ENCODE peak calls at places on chromosomes 12 and 14, in five cellular contexts. One of them, this sample, is unnamed.

GRCh38 chr12:123062682-123063426 is 82.4 kb downstream of the ARL6IP4 start:
- DNase-seq in K562: peak
- DNase-seq in GM13976: no peak
- DNase-seq in colonic mucosa: no peak
- DNase-seq in stimulated activated CD4-positive, alpha-beta T cell treated with anti-CD3 and anti-CD28 coated beads, Interleukin-1b, Interleukin-23, amount 100 ng/mL, for 1 hour: no peak
- DNase-seq in this sample: peak

GRCh38 chr12:70351076-70351475 is 15.0 kb upstream of the KCNMB4 start:
- DNase-seq in K562: no peak
- DNase-seq in GM13976: no peak
- DNase-seq in colonic mucosa: no peak
- DNase-seq in stimulated activated CD4-positive, alpha-beta T cell treated with anti-CD3 and anti-CD28 coated beads, Interleukin-1b, Interleukin-23, amount 100 ng/mL, for 1 hour: no peak
- DNase-seq in this sample: no peak

GRCh38 chr12:42684171-42685071 is 94.9 kb upstream of the PRICKLE1 start:
- DNase-seq in K562: no peak
- DNase-seq in GM13976: no peak
- DNase-seq in colonic mucosa: no peak
- DNase-seq in stimulated activated CD4-positive, alpha-beta T cell treated with anti-CD3 and anti-CD28 coated beads, Interleukin-1b, Interleukin-23, amount 100 ng/mL, for 1 hour: no peak
- DNase-seq in this sample: no peak

GRCh38 chr12:31236998-31237637 is 88.8 kb downstream of the SINHCAF start:
- DNase-seq in K562: no peak
- DNase-seq in GM13976: no peak
- DNase-seq in colonic mucosa: peak
- DNase-seq in stimulated activated CD4-positive, alpha-beta T cell treated with anti-CD3 and anti-CD28 coated beads, Interleukin-1b, Interleukin-23, amount 100 ng/mL, for 1 hour: no peak
- DNase-seq in this sample: no peak

GRCh38 chr12:8156845-8157244 is at the start of gene ZNF705A:
- DNase-seq in K562: peak
- DNase-seq in GM13976: no peak
- DNase-seq in colonic mucosa: no peak
- DNase-seq in stimulated activated CD4-positive, alpha-beta T cell treated with anti-CD3 and anti-CD28 coated beads, Interleukin-1b, Interleukin-23, amount 100 ng/mL, for 1 hour: no peak
- DNase-seq in this sample: no peak

GRCh38 chr14:51697848-51698247 is 46.1 kb downstream of the FRMD6 start:
- DNase-seq in K562: no peak
- DNase-seq in GM13976: no peak
- DNase-seq in colonic mucosa: no peak
- DNase-seq in stimulated activated CD4-positive, alpha-beta T cell treated with anti-CD3 and anti-CD28 coated beads, Interleukin-1b, Interleukin-23, amount 100 ng/mL, for 1 hour: no peak
- DNase-seq in this sample: no peak

GRCh38 chr12:2679068-2679815 is 115.5 kb upstream of the FKBP4 start:
- DNase-seq in K562: no peak
- DNase-seq in GM13976: no peak
- DNase-seq in colonic mucosa: no peak
- DNase-seq in stimulated activated CD4-positive, alpha-beta T cell treated with anti-CD3 and anti-CD28 coated beads, Interleukin-1b, Interleukin-23, amount 100 ng/mL, for 1 hour: no peak
- DNase-seq in this sample: no peak

GRCh38 chr14:28879571-28879970 is 113.0 kb downstream of the FOXG1 start:
- DNase-seq in K562: no peak
- DNase-seq in GM13976: no peak
- DNase-seq in colonic mucosa: no peak
- DNase-seq in stimulated activated CD4-positive, alpha-beta T cell treated with anti-CD3 and anti-CD28 coated beads, Interleukin-1b, Interleukin-23, amount 100 ng/mL, for 1 hour: no peak
- DNase-seq in this sample: no peak

GRCh38 chr14:55718551-55718950 is 138.5 kb downstream of the KTN1 start:
- DNase-seq in K562: no peak
- DNase-seq in GM13976: no peak
- DNase-seq in colonic mucosa: no peak
- DNase-seq in stimulated activated CD4-positive, alpha-beta T cell treated with anti-CD3 and anti-CD28 coated beads, Interleukin-1b, Interleukin-23, amount 100 ng/mL, for 1 hour: no peak
- DNase-seq in this sample: no peak

GRCh38 chr14:32896979-32897723 is 41.5 kb upstream of the NPAS3 start:
- DNase-seq in K562: no peak
- DNase-seq in GM13976: no peak
- DNase-seq in colonic mucosa: no peak
- DNase-seq in stimulated activated CD4-positive, alpha-beta T cell treated with anti-CD3 and anti-CD28 coated beads, Interleukin-1b, Interleukin-23, amount 100 ng/mL, for 1 hour: no peak
- DNase-seq in this sample: no peak

GRCh38 chr12:57887631-57888406 is 41.3 kb upstream of the CTDSP2 start:
- DNase-seq in K562: no peak
- DNase-seq in GM13976: no peak
- DNase-seq in colonic mucosa: peak
- DNase-seq in stimulated activated CD4-positive, alpha-beta T cell treated with anti-CD3 and anti-CD28 coated beads, Interleukin-1b, Interleukin-23, amount 100 ng/mL, for 1 hour: no peak
- DNase-seq in this sample: peak

GRCh38 chr12:93198086-93198485 is 179.6 kb upstream of the NUDT4 start:
- DNase-seq in K562: no peak
- DNase-seq in GM13976: no peak
- DNase-seq in colonic mucosa: no peak
- DNase-seq in stimulated activated CD4-positive, alpha-beta T cell treated with anti-CD3 and anti-CD28 coated beads, Interleukin-1b, Interleukin-23, amount 100 ng/mL, for 1 hour: no peak
- DNase-seq in this sample: no peak

GRCh38 chr12:127253797-127254196 is 1013.2 kb upstream of the TMEM132C start:
- DNase-seq in K562: no peak
- DNase-seq in GM13976: no peak
- DNase-seq in colonic mucosa: no peak
- DNase-seq in stimulated activated CD4-positive, alpha-beta T cell treated with anti-CD3 and anti-CD28 coated beads, Interleukin-1b, Interleukin-23, amount 100 ng/mL, for 1 hour: no peak
- DNase-seq in this sample: no peak

GRCh38 chr14:56268653-56269052 is 150.4 kb downstream of the PELI2 start:
- DNase-seq in K562: no peak
- DNase-seq in GM13976: no peak
- DNase-seq in colonic mucosa: no peak
- DNase-seq in stimulated activated CD4-positive, alpha-beta T cell treated with anti-CD3 and anti-CD28 coated beads, Interleukin-1b, Interleukin-23, amount 100 ng/mL, for 1 hour: no peak
- DNase-seq in this sample: no peak

GRCh38 chr12:5590316-5590715 is 158.4 kb downstream of the NTF3 start:
- DNase-seq in K562: no peak
- DNase-seq in GM13976: no peak
- DNase-seq in colonic mucosa: no peak
- DNase-seq in stimulated activated CD4-positive, alpha-beta T cell treated with anti-CD3 and anti-CD28 coated beads, Interleukin-1b, Interleukin-23, amount 100 ng/mL, for 1 hour: no peak
- DNase-seq in this sample: no peak

GRCh38 chr12:89846473-89846872 is 137.8 kb upstream of the ATP2B1 start:
- DNase-seq in K562: no peak
- DNase-seq in GM13976: no peak
- DNase-seq in colonic mucosa: no peak
- DNase-seq in stimulated activated CD4-positive, alpha-beta T cell treated with anti-CD3 and anti-CD28 coated beads, Interleukin-1b, Interleukin-23, amount 100 ng/mL, for 1 hour: no peak
- DNase-seq in this sample: no peak

GRCh38 chr12:80151131-80151530 is 51.8 kb downstream of the OTOGL start:
- DNase-seq in K562: no peak
- DNase-seq in GM13976: no peak
- DNase-seq in colonic mucosa: no peak
- DNase-seq in stimulated activated CD4-positive, alpha-beta T cell treated with anti-CD3 and anti-CD28 coated beads, Interleukin-1b, Interleukin-23, amount 100 ng/mL, for 1 hour: no peak
- DNase-seq in this sample: no peak

GRCh38 chr12:96078281-96078761 is 42.9 kb upstream of the LTA4H start:
- DNase-seq in K562: no peak
- DNase-seq in GM13976: no peak
- DNase-seq in colonic mucosa: no peak
- DNase-seq in stimulated activated CD4-positive, alpha-beta T cell treated with anti-CD3 and anti-CD28 coated beads, Interleukin-1b, Interleukin-23, amount 100 ng/mL, for 1 hour: no peak
- DNase-seq in this sample: peak